ENCODE peak calls at places on chromosomes 6 and 20, in six cellular contexts. One of them, this sample, is unnamed.

GRCh38 chr6:13272131-13273046 is 55.9 kb downstream of the TBC1D7 start:
- DNase-seq in left cardiac atrium: peak; percentile 35
- DNase-seq in HuH-7.5: no peak
- DNase-seq in activated naive CD8-positive, alpha-beta T cell treated with anti-CD3 and anti-CD28 coated beads, Interleukin-2, amount 50 U/mL, for 24 hours: no peak
- DNase-seq in naive thymus-derived CD8-positive, alpha-beta T cell: no peak
- DNase-seq in anterior cingulate cortex: no peak
- DNase-seq in this sample: no peak

GRCh38 chr20:57287007-57287810 is 20.8 kb upstream of the BMP7 start:
- DNase-seq in HuH-7.5: no peak
- DNase-seq in activated naive CD8-positive, alpha-beta T cell treated with anti-CD3 and anti-CD28 coated beads, Interleukin-2, amount 50 U/mL, for 24 hours: no peak
- DNase-seq in left cardiac atrium: no peak
- DNase-seq in anterior cingulate cortex: no peak
- DNase-seq in naive thymus-derived CD8-positive, alpha-beta T cell: no peak
- DNase-seq in this sample: no peak

GRCh38 chr6:31690231-31691077 is 9.6 kb upstream of the LY6G5C start:
- DNase-seq in activated naive CD8-positive, alpha-beta T cell treated with anti-CD3 and anti-CD28 coated beads, Interleukin-2, amount 50 U/mL, for 24 hours: no peak
- DNase-seq in HuH-7.5: peak; percentile 49
- DNase-seq in anterior cingulate cortex: no peak
- DNase-seq in naive thymus-derived CD8-positive, alpha-beta T cell: no peak
- DNase-seq in left cardiac atrium: no peak
- DNase-seq in this sample: no peak

GRCh38 chr6:65638047-65638831 is 68.8 kb downstream of the EYS start:
- DNase-seq in activated naive CD8-positive, alpha-beta T cell treated with anti-CD3 and anti-CD28 coated beads, Interleukin-2, amount 50 U/mL, for 24 hours: no peak
- DNase-seq in naive thymus-derived CD8-positive, alpha-beta T cell: no peak
- DNase-seq in left cardiac atrium: no peak
- DNase-seq in HuH-7.5: no peak
- DNase-seq in anterior cingulate cortex: peak; percentile 5
- DNase-seq in this sample: no peak

GRCh38 chr20:33697129-33697528 is 10.9 kb upstream of the E2F1 start:
- DNase-seq in anterior cingulate cortex: peak; percentile 62
- DNase-seq in HuH-7.5: no peak
- DNase-seq in activated naive CD8-positive, alpha-beta T cell treated with anti-CD3 and anti-CD28 coated beads, Interleukin-2, amount 50 U/mL, for 24 hours: no peak
- DNase-seq in naive thymus-derived CD8-positive, alpha-beta T cell: no peak
- DNase-seq in left cardiac atrium: no peak
- DNase-seq in this sample: no peak

GRCh38 chr6:466564-466963 is 75.0 kb downstream of the IRF4 start:
- DNase-seq in activated naive CD8-positive, alpha-beta T cell treated with anti-CD3 and anti-CD28 coated beads, Interleukin-2, amount 50 U/mL, for 24 hours: no peak
- DNase-seq in left cardiac atrium: no peak
- DNase-seq in HuH-7.5: no peak
- DNase-seq in naive thymus-derived CD8-positive, alpha-beta T cell: no peak
- DNase-seq in anterior cingulate cortex: no peak
- DNase-seq in this sample: no peak

GRCh38 chr20:46549188-46549967 is 1.1 kb downstream of the OCSTAMP start:
- DNase-seq in activated naive CD8-positive, alpha-beta T cell treated with anti-CD3 and anti-CD28 coated beads, Interleukin-2, amount 50 U/mL, for 24 hours: no peak
- DNase-seq in naive thymus-derived CD8-positive, alpha-beta T cell: no peak
- DNase-seq in HuH-7.5: no peak
- DNase-seq in anterior cingulate cortex: no peak
- DNase-seq in left cardiac atrium: no peak
- DNase-seq in this sample: no peak

GRCh38 chr6:36682328-36683144 is 4.0 kb downstream of the CDKN1A start:
- DNase-seq in anterior cingulate cortex: no peak
- DNase-seq in HuH-7.5: no peak
- DNase-seq in naive thymus-derived CD8-positive, alpha-beta T cell: no peak
- DNase-seq in left cardiac atrium: peak; percentile 42
- DNase-seq in activated naive CD8-positive, alpha-beta T cell treated with anti-CD3 and anti-CD28 coated beads, Interleukin-2, amount 50 U/mL, for 24 hours: peak; percentile 69
- DNase-seq in this sample: no peak

GRCh38 chr6:107209406-107209939 is 94.2 kb upstream of the BEND3 start:
- DNase-seq in anterior cingulate cortex: no peak
- DNase-seq in activated naive CD8-positive, alpha-beta T cell treated with anti-CD3 and anti-CD28 coated beads, Interleukin-2, amount 50 U/mL, for 24 hours: no peak
- DNase-seq in naive thymus-derived CD8-positive, alpha-beta T cell: no peak
- DNase-seq in HuH-7.5: no peak
- DNase-seq in left cardiac atrium: no peak
- DNase-seq in this sample: no peak

GRCh38 chr20:58231678-58232077 is 3.2 kb upstream of the ANKRD60 start:
- DNase-seq in naive thymus-derived CD8-positive, alpha-beta T cell: peak; percentile 29
- DNase-seq in anterior cingulate cortex: no peak
- DNase-seq in HuH-7.5: no peak
- DNase-seq in activated naive CD8-positive, alpha-beta T cell treated with anti-CD3 and anti-CD28 coated beads, Interleukin-2, amount 50 U/mL, for 24 hours: no peak
- DNase-seq in left cardiac atrium: no peak
- DNase-seq in this sample: no peak

GRCh38 chr6:74735304-74735703 is 470.5 kb downstream of the COL12A1 start:
- DNase-seq in left cardiac atrium: no peak
- DNase-seq in activated naive CD8-positive, alpha-beta T cell treated with anti-CD3 and anti-CD28 coated beads, Interleukin-2, amount 50 U/mL, for 24 hours: no peak
- DNase-seq in anterior cingulate cortex: no peak
- DNase-seq in naive thymus-derived CD8-positive, alpha-beta T cell: no peak
- DNase-seq in HuH-7.5: no peak
- DNase-seq in this sample: no peak

GRCh38 chr6:53043626-53044025 is 21.6 kb upstream of the FBXO9 start:
- DNase-seq in naive thymus-derived CD8-positive, alpha-beta T cell: no peak
- DNase-seq in activated naive CD8-positive, alpha-beta T cell treated with anti-CD3 and anti-CD28 coated beads, Interleukin-2, amount 50 U/mL, for 24 hours: no peak
- DNase-seq in anterior cingulate cortex: no peak
- DNase-seq in left cardiac atrium: no peak
- DNase-seq in HuH-7.5: no peak
- DNase-seq in this sample: no peak

GRCh38 chr6:24547243-24547642 is 52.5 kb downstream of the ALDH5A1 start:
- DNase-seq in left cardiac atrium: no peak
- DNase-seq in naive thymus-derived CD8-positive, alpha-beta T cell: peak; percentile 60
- DNase-seq in HuH-7.5: no peak
- DNase-seq in activated naive CD8-positive, alpha-beta T cell treated with anti-CD3 and anti-CD28 coated beads, Interleukin-2, amount 50 U/mL, for 24 hours: peak; percentile 52
- DNase-seq in anterior cingulate cortex: no peak
- DNase-seq in this sample: no peak

GRCh38 chr6:53369051-53369450 is 20.3 kb upstream of the ELOVL5 start:
- DNase-seq in naive thymus-derived CD8-positive, alpha-beta T cell: no peak
- DNase-seq in left cardiac atrium: no peak
- DNase-seq in anterior cingulate cortex: no peak
- DNase-seq in HuH-7.5: no peak
- DNase-seq in activated naive CD8-positive, alpha-beta T cell treated with anti-CD3 and anti-CD28 coated beads, Interleukin-2, amount 50 U/mL, for 24 hours: no peak
- DNase-seq in this sample: no peak

GRCh38 chr6:138662474-138662873 is 111.1 kb upstream of the CCDC28A start:
- DNase-seq in naive thymus-derived CD8-positive, alpha-beta T cell: no peak
- DNase-seq in left cardiac atrium: no peak
- DNase-seq in anterior cingulate cortex: no peak
- DNase-seq in activated naive CD8-positive, alpha-beta T cell treated with anti-CD3 and anti-CD28 coated beads, Interleukin-2, amount 50 U/mL, for 24 hours: no peak
- DNase-seq in HuH-7.5: no peak
- DNase-seq in this sample: no peak